ENCODE peak calls at places on chromosomes 16 and 17, in eight cellular contexts. One of them, this sample, is unnamed.

GRCh38 chr17:69874220-69874670 is 200.8 kb upstream of the KCNJ16 start:
- DNase-seq in pancreas: no peak
- DNase-seq in ELR: peak
- DNase-seq in HTR-8/SVneo: no peak
- DNase-seq in C1 segment of cervical spinal cord: no peak
- DNase-seq in body of pancreas: no peak
- DNase-seq in GM13977: no peak
- DNase-seq in left ventricle myocardium inferior: no peak
- DNase-seq in this sample: no peak

GRCh38 chr16:72285728-72286127 is 113.8 kb upstream of the PMFBP1 start:
- DNase-seq in pancreas: no peak
- DNase-seq in ELR: peak
- DNase-seq in HTR-8/SVneo: no peak
- DNase-seq in C1 segment of cervical spinal cord: no peak
- DNase-seq in body of pancreas: no peak
- DNase-seq in GM13977: no peak
- DNase-seq in left ventricle myocardium inferior: no peak
- DNase-seq in this sample: no peak

GRCh38 chr17:47291242-47291873 is 32.4 kb upstream of the EFCAB13 start:
- DNase-seq in pancreas: no peak
- DNase-seq in ELR: no peak
- DNase-seq in HTR-8/SVneo: no peak
- DNase-seq in C1 segment of cervical spinal cord: no peak
- DNase-seq in body of pancreas: no peak
- DNase-seq in GM13977: no peak
- DNase-seq in left ventricle myocardium inferior: no peak
- DNase-seq in this sample: no peak

GRCh38 chr17:76538281-76538931 is 897 bp upstream of the CYGB start:
- DNase-seq in pancreas: no peak
- DNase-seq in ELR: no peak
- DNase-seq in HTR-8/SVneo: no peak
- DNase-seq in C1 segment of cervical spinal cord: no peak
- DNase-seq in body of pancreas: no peak
- DNase-seq in GM13977: no peak
- DNase-seq in left ventricle myocardium inferior: peak
- DNase-seq in this sample: no peak

GRCh38 chr17:19619705-19620325 is 28.7 kb upstream of the ALDH3A2 start:
- DNase-seq in pancreas: no peak
- DNase-seq in ELR: no peak
- DNase-seq in HTR-8/SVneo: no peak
- DNase-seq in C1 segment of cervical spinal cord: no peak
- DNase-seq in body of pancreas: no peak
- DNase-seq in GM13977: no peak
- DNase-seq in left ventricle myocardium inferior: no peak
- DNase-seq in this sample: no peak

GRCh38 chr17:47413872-47414271 is 90.1 kb downstream of the EFCAB13 start:
- DNase-seq in pancreas: no peak
- DNase-seq in ELR: peak
- DNase-seq in HTR-8/SVneo: no peak
- DNase-seq in C1 segment of cervical spinal cord: no peak
- DNase-seq in body of pancreas: no peak
- DNase-seq in GM13977: no peak
- DNase-seq in left ventricle myocardium inferior: no peak
- DNase-seq in this sample: no peak

GRCh38 chr17:18038149-18038850 is 668 bp downstream of the ATPAF2 start:
- DNase-seq in pancreas: no peak
- DNase-seq in ELR: peak
- DNase-seq in HTR-8/SVneo: no peak
- DNase-seq in C1 segment of cervical spinal cord: no peak
- DNase-seq in body of pancreas: no peak
- DNase-seq in GM13977: no peak
- DNase-seq in left ventricle myocardium inferior: no peak
- DNase-seq in this sample: peak

GRCh38 chr16:57165923-57166322 is 19.9 kb downstream of the PSME3IP1 start:
- DNase-seq in pancreas: peak
- DNase-seq in ELR: no peak
- DNase-seq in HTR-8/SVneo: no peak
- DNase-seq in C1 segment of cervical spinal cord: no peak
- DNase-seq in body of pancreas: peak
- DNase-seq in GM13977: no peak
- DNase-seq in left ventricle myocardium inferior: no peak
- DNase-seq in this sample: peak

GRCh38 chr16:27417047-27417671 is 15.2 kb downstream of the IL21R start:
- DNase-seq in pancreas: no peak
- DNase-seq in ELR: no peak
- DNase-seq in HTR-8/SVneo: no peak
- DNase-seq in C1 segment of cervical spinal cord: no peak
- DNase-seq in body of pancreas: no peak
- DNase-seq in GM13977: no peak
- DNase-seq in left ventricle myocardium inferior: no peak
- DNase-seq in this sample: no peak

This sample was measured in globus pallidus.